ENCODE peak calls at places on chromosomes 6 and 20, in nine cellular contexts. C is RWPE1, H is lower leg skin, T is mesothelial cell of epicardium, I is astrocyte of the spinal cord, A is HL-60, X is tibial artery, F is H9, P is Peyer's patch. R is an unnamed sample.

GRCh38 chr6:114446342-114446741 is 103.5 kb upstream of the HS3ST5 start:
- DNase-seq in C (no peak), A (no peak), H (no peak), F (no peak), I (no peak), X (no peak), T (no peak), P (no peak), R (no peak)

GRCh38 chr6:112665815-112666214 is 318.7 kb downstream of the RFPL4B start:
- DNase-seq in A (no peak), X (no peak), P (no peak), T (no peak), I (peak), C (no peak), H (no peak), F (no peak), R (no peak)

GRCh38 chr6:8507286-8507685 is 71.9 kb upstream of the SLC35B3 start:
- DNase-seq in H (no peak), T (no peak), A (no peak), F (no peak), X (no peak), P (no peak), I (no peak), C (no peak), R (no peak)

GRCh38 chr6:158777510-158777909 is 41.7 kb downstream of the EZR start:
- DNase-seq in X (no peak), T (no peak), I (no peak), A (no peak), H (no peak), C (no peak), F (no peak), P (no peak), R (no peak)

GRCh38 chr20:4828830-4829493 is 107.3 kb downstream of the PRND start:
- DNase-seq in F (no peak), C (no peak), I (no peak), H (no peak), A (peak), X (peak), T (no peak), P (no peak), R (no peak)

GRCh38 chr6:162621246-162621645 is 106.3 kb downstream of the PRKN start:
- DNase-seq in H (no peak), F (no peak), C (peak), I (peak), X (no peak), T (no peak), P (no peak), A (peak), R (no peak)

GRCh38 chr6:157137501-157137900 is 185.8 kb downstream of the TMEM242 start:
- DNase-seq in P (no peak), C (no peak), I (no peak), A (no peak), H (no peak), T (no peak), F (no peak), X (no peak), R (no peak)

GRCh38 chr6:111644893-111645430 is 39.3 kb upstream of the TRAF3IP2 start:
- DNase-seq in F (no peak), I (no peak), T (no peak), C (no peak), H (no peak), A (no peak), X (no peak), P (no peak), R (no peak)

GRCh38 chr6:34919651-34920050 is 30.6 kb downstream of the ANKS1A start:
- DNase-seq in F (no peak), A (no peak), I (peak), X (no peak), C (no peak), P (no peak), T (no peak), H (no peak), R (no peak)

GRCh38 chr6:111770263-111771083 is 102.8 kb downstream of the FYN start:
- DNase-seq in A (no peak), H (no peak), P (no peak), C (no peak), I (no peak), F (no peak), X (no peak), T (no peak), R (no peak)

GRCh38 chr20:62485062-62485700 is 9.4 kb upstream of the GATA5 start:
- DNase-seq in A (no peak), P (peak), H (no peak), C (no peak), T (peak), F (no peak), X (no peak), I (no peak), R (no peak)

GRCh38 chr20:16761305-16761829 is 13.2 kb downstream of the OTOR start:
- DNase-seq in C (peak), T (peak), I (peak), F (peak), A (peak), P (peak), X (no peak), H (peak), R (peak)

GRCh38 chr20:15236812-15237211 is 899.4 kb upstream of the FLRT3 start:
- DNase-seq in I (peak), T (no peak), H (no peak), X (no peak), F (peak), P (peak), C (peak), A (peak), R (no peak)

GRCh38 chr6:21438237-21438985 is 155.1 kb upstream of the SOX4 start:
- DNase-seq in X (no peak), H (no peak), P (no peak), T (no peak), I (peak), F (no peak), A (peak), C (no peak), R (no peak)

GRCh38 chr20:58069207-58069606 is 159.2 kb downstream of the ANKRD60 start:
- DNase-seq in I (no peak), X (peak), H (peak), C (no peak), F (no peak), T (peak), P (peak), A (no peak), R (no peak)

GRCh38 chr6:135054238-135054574 is 416 bp downstream of the HBS1L start:
- DNase-seq in P (no peak), X (no peak), C (no peak), T (no peak), A (no peak), H (no peak), F (no peak), I (no peak), R (no peak)

GRCh38 chr20:4064118-4064962 is 49.0 kb upstream of the RNF24 start:
- DNase-seq in C (peak), H (peak), T (peak), P (peak), A (peak), X (peak), I (peak), F (peak), R (no peak)

GRCh38 chr6:150448221-150448620 is 79.4 kb downstream of the IYD start:
- DNase-seq in F (no peak), H (no peak), P (no peak), A (no peak), C (peak), T (no peak), X (no peak), I (no peak), R (no peak)

GRCh38 chr6:87918461-87918941 is 129.1 kb upstream of the SPACA1 start:
- DNase-seq in H (no peak), F (no peak), C (no peak), A (no peak), P (no peak), X (no peak), I (no peak), T (no peak), R (no peak)

GRCh38 chr6:11448038-11448437 is 89.5 kb upstream of the TMEM170B start:
- DNase-seq in A (peak), C (no peak), P (no peak), T (no peak), X (no peak), I (no peak), H (no peak), F (no peak), R (no peak)

GRCh38 chr6:445571-446417 is 54.2 kb downstream of the IRF4 start:
- DNase-seq in T (no peak), X (peak), C (no peak), A (no peak), I (no peak), F (peak), H (no peak), P (peak), R (no peak)

GRCh38 chr20:49692941-49693340 is 20.7 kb downstream of the B4GALT5 start:
- DNase-seq in T (no peak), P (no peak), C (no peak), H (no peak), I (no peak), A (no peak), X (no peak), F (no peak), R (no peak)

GRCh38 chr6:164069352-164070022 is 655.0 kb downstream of the QKI start:
- DNase-seq in A (no peak), H (no peak), C (no peak), X (no peak), I (peak), P (no peak), F (no peak), T (no peak), R (no peak)

GRCh38 chr20:49951160-49951559 is 15.0 kb downstream of the RNF114 start:
- DNase-seq in C (no peak), T (no peak), A (no peak), P (no peak), X (no peak), H (no peak), I (peak), F (no peak), R (no peak)

GRCh38 chr20:11917663-11918062 is at the start of gene BTBD3:
- DNase-seq in X (no peak), P (peak), F (no peak), H (peak), A (no peak), T (no peak), I (peak), C (no peak), R (no peak)

GRCh38 chr6:104599821-104600658 is 259.7 kb downstream of the HACE1 start:
- DNase-seq in C (no peak), T (no peak), X (no peak), H (no peak), A (no peak), I (no peak), P (no peak), F (no peak), R (no peak)

GRCh38 chr6:150895898-150896632 is 30.6 kb downstream of the MTHFD1L start:
- DNase-seq in A (no peak), X (no peak), C (no peak), P (no peak), I (no peak), H (no peak), F (no peak), T (no peak), R (no peak)

GRCh38 chr6:18444176-18444575 is 57.0 kb downstream of the RNF144B start:
- DNase-seq in F (no peak), P (no peak), I (no peak), H (no peak), X (no peak), C (no peak), A (no peak), T (no peak), R (no peak)

GRCh38 chr6:154848580-154848979 is 115.4 kb downstream of the SCAF8 start:
- DNase-seq in X (no peak), T (no peak), A (no peak), P (no peak), H (no peak), F (no peak), C (no peak), I (peak), R (no peak)

GRCh38 chr6:108452725-108453195 is 108.0 kb upstream of the FOXO3 start:
- DNase-seq in X (no peak), A (no peak), P (no peak), T (no peak), C (no peak), I (peak), F (peak), H (no peak), R (no peak)

GRCh38 chr20:50165687-50166554 is 12.4 kb upstream of the PEDS1 start:
- DNase-seq in F (peak), P (peak), I (peak), X (peak), A (peak), C (peak), T (peak), H (peak), R (peak)

GRCh38 chr6:55069132-55069781 is 105.1 kb upstream of the HCRTR2 start:
- DNase-seq in C (peak), P (peak), T (no peak), H (no peak), F (peak), I (peak), A (peak), X (no peak), R (no peak)

GRCh38 chr6:166423781-166424180 is 41.0 kb upstream of the MPC1 start:
- DNase-seq in I (no peak), A (no peak), H (no peak), P (peak), C (no peak), T (no peak), F (no peak), X (no peak), R (no peak)

DNA sequence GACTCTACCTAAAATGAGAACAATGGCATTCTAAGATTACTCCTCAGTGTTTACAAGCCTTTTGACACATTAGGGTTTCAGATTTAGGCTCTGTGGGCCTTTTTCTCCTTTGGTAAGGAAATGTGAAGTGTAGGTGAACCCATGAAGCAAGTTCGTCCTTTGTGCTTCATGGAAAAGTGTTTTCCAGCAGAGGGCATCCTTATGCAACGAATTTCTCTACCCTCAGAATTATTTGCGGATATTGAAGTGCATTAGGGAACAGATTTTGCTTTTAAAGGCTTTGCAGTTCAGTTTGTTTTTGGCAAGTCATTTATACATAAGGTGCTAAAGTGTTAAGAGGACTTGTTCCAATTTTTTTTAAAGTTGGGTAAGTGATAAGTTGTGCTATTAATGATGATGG is 55.7 kb upstream of the FERMT1 start:
- DNase-seq in A (no peak), I (peak), F (no peak), P (no peak), X (no peak), H (no peak), C (peak), T (no peak), R (no peak)
- TF ChIP-seq CTCF in A (peak), I (peak), F (peak), P (peak), X (no peak), H (no peak), C (peak), T (peak), R (peak)

GRCh38 chr6:73652637-73653570 is 888 bp downstream of the SLC17A5 start:
- DNase-seq in P (peak), X (peak), T (peak), I (peak), H (peak), F (peak), A (peak), C (peak), R (peak)
- TF ChIP-seq CTCF in P (peak), X (no peak), T (no peak), I (peak), H (no peak), F (peak), A (no peak), C (peak), R (peak)

GRCh38 chr6:72525821-72526550 is 95.9 kb upstream of the KCNQ5 start:
- DNase-seq in I (peak), X (no peak), F (no peak), A (no peak), C (no peak), P (no peak), T (no peak), H (no peak), R (no peak)

GRCh38 chr6:72521684-72522083 is 100.2 kb upstream of the KCNQ5 start:
- DNase-seq in A (no peak), P (no peak), H (no peak), T (no peak), F (no peak), C (no peak), X (no peak), I (no peak), R (no peak)

GRCh38 chr6:72524011-72524645 is 97.7 kb upstream of the KCNQ5 start:
- DNase-seq in F (no peak), C (peak), P (no peak), I (no peak), X (no peak), T (no peak), H (no peak), A (no peak), R (no peak)

GRCh38 chr6:72519871-72520270 is 102.0 kb upstream of the KCNQ5 start:
- DNase-seq in T (no peak), C (no peak), P (no peak), X (no peak), I (no peak), H (no peak), A (no peak), F (no peak), R (no peak)

GRCh38 chr6:72522735-72523141 is 99.1 kb upstream of the KCNQ5 start:
- DNase-seq in F (peak), X (no peak), T (no peak), A (peak), C (peak), H (no peak), I (no peak), P (no peak), R (no peak)
- TF ChIP-seq CTCF in F (peak), X (no peak), T (no peak), A (peak), C (no peak), H (no peak), I (no peak), P (no peak), R (peak)

GRCh38 chr20:32468860-32469259 is 110.7 kb downstream of the ASXL1 start:
- DNase-seq in C (no peak), A (no peak), X (no peak), F (no peak), P (no peak), I (no peak), H (no peak), T (no peak), R (no peak)

GRCh38 chr20:32470940-32471339 is 112.8 kb downstream of the ASXL1 start:
- DNase-seq in P (no peak), X (no peak), H (no peak), T (peak), C (no peak), F (no peak), A (no peak), I (no peak), R (no peak)

GRCh38 chr20:32468313-32468640 is 110.1 kb downstream of the ASXL1 start:
- DNase-seq in H (no peak), F (no peak), X (no peak), P (no peak), C (no peak), A (no peak), T (no peak), I (no peak), R (no peak)

GRCh38 chr20:32472581-32473207 is 112.4 kb downstream of the NOL4L start:
- DNase-seq in I (no peak), C (no peak), P (no peak), A (no peak), T (peak), X (no peak), F (no peak), H (no peak), R (no peak)

GRCh38 chr20:32470025-32470861 is 112.1 kb downstream of the ASXL1 start:
- DNase-seq in T (peak), C (no peak), A (peak), I (peak), F (peak), X (no peak), P (peak), H (no peak), R (no peak)
- TF ChIP-seq CTCF in T (peak), C (no peak), A (no peak), I (peak), F (peak), X (peak), P (peak), H (no peak), R (peak)

DNA sequence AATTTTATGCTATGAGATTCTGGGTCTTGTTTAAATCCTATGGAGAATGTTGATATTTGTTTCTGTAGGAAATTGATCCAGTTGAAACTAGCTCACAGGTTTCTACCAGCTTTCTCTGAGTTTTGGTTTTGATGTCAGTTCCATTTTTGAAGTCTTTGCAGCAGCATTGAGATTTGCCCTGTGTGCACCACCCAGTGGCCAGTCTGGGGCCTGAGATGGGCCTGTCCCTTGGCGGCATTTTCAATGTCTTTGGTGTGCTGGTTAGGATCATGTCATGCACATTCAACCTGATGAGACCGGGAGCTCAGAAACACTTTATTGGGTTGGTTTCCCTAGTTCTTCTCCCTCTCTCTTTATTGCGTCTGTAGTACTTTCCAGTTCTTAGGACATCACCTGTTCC is 395.2 kb upstream of the MAP3K7 start:
- DNase-seq in P (no peak), H (no peak), X (no peak), F (peak), T (no peak), I (no peak), C (no peak), A (no peak), R (no peak)
- TF ChIP-seq CTCF in P (no peak), H (no peak), X (no peak), F (peak), T (no peak), I (no peak), C (no peak), A (no peak), R (no peak)

GRCh38 chr6:117265425-117266266 is at the start of gene VGLL2:
- DNase-seq in C (no peak), H (no peak), A (no peak), I (peak), F (peak), T (peak), X (no peak), P (no peak), R (peak)
- TF ChIP-seq CTCF in C (no peak), H (no peak), A (no peak), I (peak), F (no peak), T (no peak), X (no peak), P (no peak), R (peak)

R was measured in progenitor cell of endocrine pancreas.